ENCODE peak calls at places on chromosome 3, in ten cellular contexts. J is nucleus accumbens; N is frontal cortex; U is MCF 10A; S is activated CD4-positive, alpha-beta T cell treated with anti-CD3 and anti-CD28 coated beads, Interleukin-2, amount 10 ng/mL, durations not matched to agents 7 days and 5 days; F is NT2/D1; R is activated CD8-positive, alpha-beta memory T cell treated with anti-CD3 and anti-CD28 coated beads for 48 hours; A is CD8-positive, alpha-beta memory T cell; T is OCI-LY7; M is NAMALWA. P is an unnamed sample.

GRCh38 chr3:51394541-51394940 is 3.5 kb downstream of the RBM15B start:
- DNase-seq in J (no peak), S (no peak), N (no peak), F (no peak), R (no peak), A (no peak), U (no peak), T (no peak), M (no peak), P (no peak)

GRCh38 chr3:128274837-128275236 is 121.6 kb downstream of the EEFSEC start:
- DNase-seq in J (no peak), A (no peak), F (peak; percentile 42), R (no peak), T (no peak), M (no peak), U (peak; percentile 93), S (no peak), N (no peak), P (no peak)

GRCh38 chr3:27723803-27724458 is 1.8 kb upstream of the EOMES start:
- DNase-seq in F (no peak), M (no peak), T (no peak), U (no peak), R (no peak), J (no peak), A (no peak), S (no peak), N (no peak), P (no peak)

GRCh38 chr3:119690043-119690656 is 12.7 kb upstream of the CFAP91 start:
- DNase-seq in T (peak; percentile 16), A (no peak), F (no peak), R (no peak), N (no peak), J (no peak), S (no peak), U (peak; percentile 48), M (peak; percentile 37), P (no peak)

GRCh38 chr3:118803096-118803476 is 231.6 kb downstream of the IGSF11 start:
- DNase-seq in T (no peak), F (no peak), A (no peak), N (no peak), M (no peak), R (no peak), J (no peak), S (no peak), U (peak; percentile 52), P (no peak)

GRCh38 chr3:110562621-110563020 is 509.0 kb upstream of the NECTIN3 start:
- DNase-seq in A (no peak), M (no peak), F (no peak), J (no peak), R (no peak), U (no peak), N (no peak), S (no peak), T (no peak), P (no peak)

GRCh38 chr3:9180764-9181117 is 68.7 kb downstream of the SRGAP3 start:
- DNase-seq in S (peak; percentile 16), N (no peak), R (no peak), M (no peak), T (no peak), U (no peak), F (no peak), J (no peak), A (no peak), P (no peak)

GRCh38 chr3:48423241-48423882 is 6.5 kb downstream of the PLXNB1 start:
- DNase-seq in M (no peak), F (no peak), R (no peak), N (no peak), J (peak; percentile 31), A (no peak), T (no peak), U (no peak), S (no peak), P (no peak)

GRCh38 chr3:115913069-115913686 is 289.9 kb downstream of the GAP43 start:
- DNase-seq in N (no peak), S (no peak), T (no peak), M (peak; percentile 13), A (no peak), R (no peak), J (no peak), U (no peak), F (no peak), P (no peak)

GRCh38 chr3:134353831-134354611 is 20.2 kb downstream of the AMOTL2 start:
- DNase-seq in N (no peak), S (no peak), R (no peak), J (no peak), M (no peak), U (no peak), F (no peak), A (no peak), T (peak; percentile 14), P (no peak)

GRCh38 chr3:38039899-38040261 is 872 bp downstream of the DLEC1 start:
- DNase-seq in T (peak; percentile 14), A (peak; percentile 32), F (no peak), M (no peak), S (peak; percentile 61), U (peak; percentile 15), R (no peak), J (peak; percentile 26), N (peak; percentile 61), P (no peak)

GRCh38 chr3:182621435-182622240 is 171.7 kb upstream of the ATP11B start:
- DNase-seq in R (no peak), J (no peak), T (peak; percentile 28), F (no peak), M (peak; percentile 29), U (no peak), N (no peak), S (no peak), A (no peak), P (no peak)